ENCODE peak calls at places on chromosomes 1 and 21, in nine cellular contexts. One of them, this sample, is unnamed. For H3K4me1 and H3K9me3, the result is how much of the 10 kb centered on the place peaks cover.

GRCh38 chr21:28375708-28376385 is 616.8 kb downstream of the LTN1 start:
- DNase-seq in fibroblast of lung: peak
- DNase-seq in GM23248: peak
- DNase-seq in neural progenitor cell: no peak
- DNase-seq in mucosa of descending colon: no peak
- DNase-seq in effector memory CD4-positive, alpha-beta T cell: no peak
- DNase-seq in tibial artery: no peak
- DNase-seq in CD8-positive, alpha-beta T cell: no peak
- DNase-seq in heart right ventricle: no peak
- DNase-seq in this sample: no peak

GRCh38 chr1:29592261-29592615 is 355.9 kb downstream of the PTPRU start:
- DNase-seq in effector memory CD4-positive, alpha-beta T cell: no peak
- DNase-seq in tibial artery: no peak
- DNase-seq in mucosa of descending colon: no peak
- DNase-seq in neural progenitor cell: no peak
- DNase-seq in heart right ventricle: no peak
- DNase-seq in fibroblast of lung: no peak
- DNase-seq in CD8-positive, alpha-beta T cell: no peak
- DNase-seq in GM23248: no peak
- DNase-seq in this sample: no peak

GRCh38 chr21:25501996-25502665 is 105.2 kb downstream of the MRPL39 start:
- DNase-seq in tibial artery: no peak
- DNase-seq in CD8-positive, alpha-beta T cell: no peak
- DNase-seq in mucosa of descending colon: peak
- DNase-seq in GM23248: no peak
- DNase-seq in effector memory CD4-positive, alpha-beta T cell: no peak
- DNase-seq in heart right ventricle: no peak
- DNase-seq in fibroblast of lung: no peak
- DNase-seq in neural progenitor cell: no peak
- DNase-seq in this sample: no peak

GRCh38 chr1:24186993-24187790 is at the start of gene IFNLR1:
- DNase-seq in tibial artery: no peak
- DNase-seq in GM23248: peak
- DNase-seq in mucosa of descending colon: peak
- DNase-seq in fibroblast of lung: no peak
- DNase-seq in effector memory CD4-positive, alpha-beta T cell: peak
- DNase-seq in neural progenitor cell: peak
- DNase-seq in heart right ventricle: peak
- DNase-seq in CD8-positive, alpha-beta T cell: peak
- DNase-seq in this sample: peak

GRCh38 chr1:170929835-170930554 is 5.3 kb upstream of the MROH9 start:
- DNase-seq in mucosa of descending colon: peak
- DNase-seq in GM23248: peak
- DNase-seq in CD8-positive, alpha-beta T cell: peak
- DNase-seq in effector memory CD4-positive, alpha-beta T cell: no peak
- DNase-seq in tibial artery: no peak
- DNase-seq in fibroblast of lung: peak
- DNase-seq in neural progenitor cell: peak
- DNase-seq in heart right ventricle: no peak
- DNase-seq in this sample: peak

GRCh38 chr1:22262583-22262982 is 119.7 kb upstream of the WNT4 start:
- DNase-seq in fibroblast of lung: no peak
- DNase-seq in tibial artery: no peak
- DNase-seq in mucosa of descending colon: peak
- DNase-seq in neural progenitor cell: peak
- DNase-seq in CD8-positive, alpha-beta T cell: no peak
- DNase-seq in effector memory CD4-positive, alpha-beta T cell: no peak
- DNase-seq in GM23248: no peak
- DNase-seq in heart right ventricle: no peak
- DNase-seq in this sample: peak

GRCh38 chr1:218346391-218347204 is 1.5 kb downstream of the TGFB2 start:
- DNase-seq in CD8-positive, alpha-beta T cell: no peak
- DNase-seq in mucosa of descending colon: no peak
- DNase-seq in GM23248: peak
- DNase-seq in tibial artery: peak
- DNase-seq in neural progenitor cell: peak
- DNase-seq in fibroblast of lung: peak
- DNase-seq in effector memory CD4-positive, alpha-beta T cell: no peak
- DNase-seq in heart right ventricle: peak
- DNase-seq in this sample: peak

GRCh38 chr1:18069903-18070302 is 37.7 kb upstream of the IGSF21 start:
- DNase-seq in heart right ventricle: no peak
- DNase-seq in CD8-positive, alpha-beta T cell: peak
- DNase-seq in effector memory CD4-positive, alpha-beta T cell: no peak
- DNase-seq in GM23248: no peak
- DNase-seq in neural progenitor cell: no peak
- DNase-seq in mucosa of descending colon: no peak
- DNase-seq in tibial artery: no peak
- DNase-seq in fibroblast of lung: no peak
- DNase-seq in this sample: no peak

GRCh38 chr21:45293214-45293725 is 5.6 kb upstream of the POFUT2 start:
- DNase-seq in effector memory CD4-positive, alpha-beta T cell: no peak
- DNase-seq in heart right ventricle: no peak
- DNase-seq in neural progenitor cell: no peak
- DNase-seq in tibial artery: peak
- DNase-seq in fibroblast of lung: peak
- DNase-seq in GM23248: peak
- DNase-seq in mucosa of descending colon: no peak
- DNase-seq in CD8-positive, alpha-beta T cell: no peak
- DNase-seq in this sample: no peak

GRCh38 chr1:180773210-180773865 is 139.4 kb upstream of the KIAA1614 start:
- DNase-seq in mucosa of descending colon: no peak
- DNase-seq in tibial artery: no peak
- DNase-seq in effector memory CD4-positive, alpha-beta T cell: no peak
- DNase-seq in neural progenitor cell: no peak
- DNase-seq in fibroblast of lung: peak
- DNase-seq in CD8-positive, alpha-beta T cell: no peak
- DNase-seq in GM23248: peak
- DNase-seq in heart right ventricle: no peak
- DNase-seq in this sample: no peak

GRCh38 chr1:43530483-43531452 is at the start of gene PTPRF:
- DNase-seq in effector memory CD4-positive, alpha-beta T cell: no peak
- DNase-seq in GM23248: peak
- DNase-seq in heart right ventricle: peak
- DNase-seq in neural progenitor cell: peak
- DNase-seq in fibroblast of lung: peak
- DNase-seq in mucosa of descending colon: peak
- DNase-seq in CD8-positive, alpha-beta T cell: peak
- DNase-seq in tibial artery: peak
- DNase-seq in this sample: peak

GRCh38 chr1:54624466-54625464 is 1.4 kb upstream of the FAM151A start:
- DNase-seq in effector memory CD4-positive, alpha-beta T cell: no peak
- DNase-seq in GM23248: no peak
- DNase-seq in fibroblast of lung: no peak
- DNase-seq in neural progenitor cell: no peak
- DNase-seq in tibial artery: no peak
- DNase-seq in CD8-positive, alpha-beta T cell: no peak
- DNase-seq in heart right ventricle: no peak
- DNase-seq in mucosa of descending colon: no peak
- DNase-seq in this sample: no peak
- H3K4me3 ChIP-seq in effector memory CD4-positive, alpha-beta T cell: no peak
- H3K4me3 ChIP-seq in GM23248: no peak
- H3K4me3 ChIP-seq in fibroblast of lung: no peak
- H3K4me3 ChIP-seq in neural progenitor cell: no peak
- H3K4me3 ChIP-seq in tibial artery: no peak
- H3K4me3 ChIP-seq in CD8-positive, alpha-beta T cell: no peak
- H3K4me3 ChIP-seq in heart right ventricle: no peak
- H3K4me3 ChIP-seq in mucosa of descending colon: no peak
- H3K4me3 ChIP-seq in this sample: no peak

DNA sequence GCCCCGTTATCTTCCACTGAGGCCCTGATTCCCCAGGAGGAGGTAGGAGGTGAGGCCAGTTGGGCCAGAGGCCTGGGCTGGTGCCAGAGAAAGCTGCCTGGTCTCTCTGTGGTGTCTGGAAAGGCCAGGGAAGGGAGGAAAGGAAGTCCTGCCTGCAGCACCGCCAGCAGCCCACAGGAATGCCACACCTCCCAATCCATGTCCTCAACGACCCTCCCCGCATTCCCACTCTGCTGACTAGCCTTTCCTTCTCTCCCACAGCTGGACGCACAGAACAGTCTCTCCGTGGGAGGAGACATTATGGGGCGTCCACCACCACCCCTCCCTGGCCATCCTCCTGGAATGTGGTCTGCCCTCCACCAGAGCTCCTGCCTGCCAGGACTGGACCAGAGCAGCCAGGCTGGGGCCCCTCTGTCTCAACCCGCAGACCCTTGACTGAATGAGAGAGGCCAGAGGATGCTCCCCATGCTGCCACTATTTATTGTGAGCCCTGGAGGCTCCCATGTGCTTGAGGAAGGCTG is 18.0 kb downstream of the CSF1 start:
- DNase-seq in GM23248: peak
- DNase-seq in heart right ventricle: peak
- DNase-seq in neural progenitor cell: no peak
- DNase-seq in tibial artery: peak
- DNase-seq in mucosa of descending colon: no peak
- DNase-seq in effector memory CD4-positive, alpha-beta T cell: no peak
- DNase-seq in fibroblast of lung: peak
- DNase-seq in CD8-positive, alpha-beta T cell: no peak
- DNase-seq in this sample: no peak
- H3K4me1 ChIP-seq in GM23248: under half
- H3K4me1 ChIP-seq in heart right ventricle: half or more
- H3K4me1 ChIP-seq in neural progenitor cell: under half
- H3K4me1 ChIP-seq in tibial artery: under half
- H3K4me1 ChIP-seq in mucosa of descending colon: under half
- H3K4me1 ChIP-seq in effector memory CD4-positive, alpha-beta T cell: under half
- H3K4me1 ChIP-seq in fibroblast of lung: under half
- H3K4me1 ChIP-seq in CD8-positive, alpha-beta T cell: under half
- H3K4me1 ChIP-seq in this sample: under half

GRCh38 chr1:193325042-193325441 is 138.6 kb upstream of the B3GALT2 start:
- DNase-seq in effector memory CD4-positive, alpha-beta T cell: no peak
- DNase-seq in mucosa of descending colon: no peak
- DNase-seq in GM23248: no peak
- DNase-seq in heart right ventricle: no peak
- DNase-seq in tibial artery: no peak
- DNase-seq in CD8-positive, alpha-beta T cell: no peak
- DNase-seq in neural progenitor cell: no peak
- DNase-seq in fibroblast of lung: no peak
- DNase-seq in this sample: no peak
- H3K9me3 ChIP-seq in effector memory CD4-positive, alpha-beta T cell: under half
- H3K9me3 ChIP-seq in mucosa of descending colon: under half
- H3K9me3 ChIP-seq in GM23248: under half
- H3K9me3 ChIP-seq in heart right ventricle: under half
- H3K9me3 ChIP-seq in tibial artery: under half
- H3K9me3 ChIP-seq in CD8-positive, alpha-beta T cell: under half
- H3K9me3 ChIP-seq in neural progenitor cell: under half
- H3K9me3 ChIP-seq in fibroblast of lung: under half
- H3K9me3 ChIP-seq in this sample: under half

DNA sequence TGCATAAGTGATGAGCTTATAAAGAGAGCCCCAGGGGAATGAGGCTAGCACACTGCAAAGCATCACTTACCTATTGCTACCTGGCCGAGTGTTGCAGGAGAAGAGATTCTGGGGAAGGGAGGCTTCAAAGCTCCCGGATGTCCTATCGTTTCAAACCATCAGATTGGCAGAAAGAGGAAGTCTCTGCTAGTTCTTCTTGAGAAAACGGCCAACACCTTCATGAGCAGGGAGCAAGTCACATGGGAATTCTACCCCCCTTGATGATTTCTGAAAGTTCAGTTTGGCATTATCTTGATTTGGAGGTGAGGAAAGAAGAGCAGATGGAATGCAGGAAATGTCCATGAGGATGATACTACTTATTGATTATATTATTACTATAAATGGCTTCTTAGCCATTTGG is 16.2 kb downstream of the SYF2 start:
- DNase-seq in mucosa of descending colon: no peak
- DNase-seq in neural progenitor cell: no peak
- DNase-seq in tibial artery: no peak
- DNase-seq in effector memory CD4-positive, alpha-beta T cell: no peak
- DNase-seq in CD8-positive, alpha-beta T cell: no peak
- DNase-seq in fibroblast of lung: no peak
- DNase-seq in heart right ventricle: no peak
- DNase-seq in GM23248: no peak
- DNase-seq in this sample: no peak
- H3K4me3 ChIP-seq in mucosa of descending colon: no peak
- H3K4me3 ChIP-seq in neural progenitor cell: no peak
- H3K4me3 ChIP-seq in tibial artery: no peak
- H3K4me3 ChIP-seq in effector memory CD4-positive, alpha-beta T cell: no peak
- H3K4me3 ChIP-seq in CD8-positive, alpha-beta T cell: no peak
- H3K4me3 ChIP-seq in fibroblast of lung: no peak
- H3K4me3 ChIP-seq in heart right ventricle: no peak
- H3K4me3 ChIP-seq in GM23248: no peak
- H3K4me3 ChIP-seq in this sample: no peak

GRCh38 chr1:198620951-198621824 is 17.7 kb upstream of the PTPRC start:
- DNase-seq in mucosa of descending colon: peak
- DNase-seq in fibroblast of lung: no peak
- DNase-seq in CD8-positive, alpha-beta T cell: peak
- DNase-seq in effector memory CD4-positive, alpha-beta T cell: peak
- DNase-seq in tibial artery: no peak
- DNase-seq in GM23248: no peak
- DNase-seq in neural progenitor cell: no peak
- DNase-seq in heart right ventricle: no peak
- DNase-seq in this sample: no peak
- H3K4me1 ChIP-seq in mucosa of descending colon: under half
- H3K4me1 ChIP-seq in fibroblast of lung: under half
- H3K4me1 ChIP-seq in CD8-positive, alpha-beta T cell: half or more
- H3K4me1 ChIP-seq in effector memory CD4-positive, alpha-beta T cell: half or more
- H3K4me1 ChIP-seq in tibial artery: under half
- H3K4me1 ChIP-seq in GM23248: under half
- H3K4me1 ChIP-seq in neural progenitor cell: under half
- H3K4me1 ChIP-seq in heart right ventricle: under half
- H3K4me1 ChIP-seq in this sample: under half

GRCh38 chr21:26761174-26761915 is 83.9 kb downstream of the ADAMTS1 start:
- DNase-seq in mucosa of descending colon: no peak
- DNase-seq in fibroblast of lung: no peak
- DNase-seq in GM23248: no peak
- DNase-seq in neural progenitor cell: no peak
- DNase-seq in CD8-positive, alpha-beta T cell: no peak
- DNase-seq in tibial artery: no peak
- DNase-seq in effector memory CD4-positive, alpha-beta T cell: no peak
- DNase-seq in heart right ventricle: no peak
- DNase-seq in this sample: no peak
- H3K9me3 ChIP-seq in mucosa of descending colon: under half
- H3K9me3 ChIP-seq in fibroblast of lung: under half
- H3K9me3 ChIP-seq in GM23248: under half
- H3K9me3 ChIP-seq in neural progenitor cell: under half
- H3K9me3 ChIP-seq in CD8-positive, alpha-beta T cell: under half
- H3K9me3 ChIP-seq in tibial artery: under half
- H3K9me3 ChIP-seq in effector memory CD4-positive, alpha-beta T cell: under half
- H3K9me3 ChIP-seq in heart right ventricle: under half
- H3K9me3 ChIP-seq in this sample: under half

GRCh38 chr1:94736549-94736948 is 83.6 kb upstream of the SLC44A3 start:
- DNase-seq in effector memory CD4-positive, alpha-beta T cell: no peak
- DNase-seq in heart right ventricle: no peak
- DNase-seq in fibroblast of lung: no peak
- DNase-seq in tibial artery: no peak
- DNase-seq in CD8-positive, alpha-beta T cell: no peak
- DNase-seq in mucosa of descending colon: no peak
- DNase-seq in GM23248: no peak
- DNase-seq in neural progenitor cell: no peak
- DNase-seq in this sample: no peak
- H3K4me3 ChIP-seq in effector memory CD4-positive, alpha-beta T cell: no peak
- H3K4me3 ChIP-seq in heart right ventricle: no peak
- H3K4me3 ChIP-seq in fibroblast of lung: no peak
- H3K4me3 ChIP-seq in tibial artery: no peak
- H3K4me3 ChIP-seq in CD8-positive, alpha-beta T cell: no peak
- H3K4me3 ChIP-seq in mucosa of descending colon: no peak
- H3K4me3 ChIP-seq in GM23248: no peak
- H3K4me3 ChIP-seq in neural progenitor cell: no peak
- H3K4me3 ChIP-seq in this sample: no peak

This sample was measured in HAP-1.